ENCODE peak calls at places on chromosomes 12 and 14, in five cellular contexts. One of them, this sample, is unnamed.

GRCh38 chr14:100070310-100070709 is 5.1 kb downstream of the EVL start:
- DNase-seq in T-helper 2 cell: peak
- DNase-seq in mesothelial cell of epicardium: no peak
- DNase-seq in EL: no peak
- DNase-seq in CD8-positive, alpha-beta T cell: no peak
- DNase-seq in this sample: no peak

GRCh38 chr12:16325426-16325825 is 22.0 kb upstream of the MGST1 start:
- DNase-seq in EL: no peak
- DNase-seq in T-helper 2 cell: no peak
- DNase-seq in CD8-positive, alpha-beta T cell: no peak
- DNase-seq in mesothelial cell of epicardium: no peak
- DNase-seq in this sample: no peak

GRCh38 chr12:122558721-122559641 is 31.9 kb downstream of the KNTC1 start:
- DNase-seq in EL: no peak
- DNase-seq in mesothelial cell of epicardium: no peak
- DNase-seq in T-helper 2 cell: no peak
- DNase-seq in CD8-positive, alpha-beta T cell: no peak
- DNase-seq in this sample: no peak

GRCh38 chr12:1195513-1195912 is 204.5 kb downstream of the ERC1 start:
- DNase-seq in EL: no peak
- DNase-seq in mesothelial cell of epicardium: no peak
- DNase-seq in CD8-positive, alpha-beta T cell: no peak
- DNase-seq in T-helper 2 cell: no peak
- DNase-seq in this sample: no peak

GRCh38 chr14:96054661-96055060 is 15.5 kb downstream of the C14orf132 start:
- DNase-seq in mesothelial cell of epicardium: no peak
- DNase-seq in EL: no peak
- DNase-seq in T-helper 2 cell: no peak
- DNase-seq in CD8-positive, alpha-beta T cell: no peak
- DNase-seq in this sample: no peak

GRCh38 chr12:102702447-102703114 is 214.5 kb downstream of the PAH start:
- DNase-seq in mesothelial cell of epicardium: no peak
- DNase-seq in EL: peak
- DNase-seq in CD8-positive, alpha-beta T cell: peak
- DNase-seq in T-helper 2 cell: no peak
- DNase-seq in this sample: no peak

GRCh38 chr14:64728856-64729255 is 24.6 kb downstream of the PLEKHG3 start:
- DNase-seq in mesothelial cell of epicardium: no peak
- DNase-seq in T-helper 2 cell: no peak
- DNase-seq in CD8-positive, alpha-beta T cell: no peak
- DNase-seq in EL: no peak
- DNase-seq in this sample: no peak

GRCh38 chr12:130970165-130970907 is 16.6 kb downstream of the ADGRD1 start:
- DNase-seq in mesothelial cell of epicardium: no peak
- DNase-seq in CD8-positive, alpha-beta T cell: no peak
- DNase-seq in EL: no peak
- DNase-seq in T-helper 2 cell: no peak
- DNase-seq in this sample: no peak

GRCh38 chr12:9754097-9754964 is 6.4 kb downstream of the CD69 start:
- DNase-seq in CD8-positive, alpha-beta T cell: no peak
- DNase-seq in mesothelial cell of epicardium: no peak
- DNase-seq in T-helper 2 cell: no peak
- DNase-seq in EL: no peak
- DNase-seq in this sample: no peak

GRCh38 chr12:113049976-113050742 is 6.4 kb upstream of the DTX1 start:
- DNase-seq in mesothelial cell of epicardium: no peak
- DNase-seq in CD8-positive, alpha-beta T cell: no peak
- DNase-seq in T-helper 2 cell: no peak
- DNase-seq in EL: peak
- DNase-seq in this sample: no peak

GRCh38 chr12:25276199-25276937 is 25.6 kb upstream of the KRAS start:
- DNase-seq in EL: peak
- DNase-seq in mesothelial cell of epicardium: peak
- DNase-seq in CD8-positive, alpha-beta T cell: peak
- DNase-seq in T-helper 2 cell: no peak
- DNase-seq in this sample: no peak

GRCh38 chr12:1217191-1217949 is 226.3 kb downstream of the ERC1 start:
- DNase-seq in T-helper 2 cell: no peak
- DNase-seq in CD8-positive, alpha-beta T cell: no peak
- DNase-seq in mesothelial cell of epicardium: no peak
- DNase-seq in EL: peak
- DNase-seq in this sample: no peak

GRCh38 chr14:19800282-19801117 is 3.1 kb upstream of the OR4N2 start:
- DNase-seq in T-helper 2 cell: no peak
- DNase-seq in EL: no peak
- DNase-seq in CD8-positive, alpha-beta T cell: no peak
- DNase-seq in mesothelial cell of epicardium: no peak
- DNase-seq in this sample: no peak